ENCODE peak calls at places on chromosomes 3 and 15, in seven cellular contexts. Q is stimulated activated CD8-positive, alpha-beta memory T cell treated with anti-CD3 and anti-CD28 coated beads, Interleukin-4, amount 100 ng/mL, for 24 hours; G is stomach; O is ELR; F is KG1; W is T-helper 2 cell; U is HT-29. A is an unnamed sample.

GRCh38 chr15:49137861-49138260 is 17.5 kb downstream of the COPS2 start:
- DNase-seq in Q (no peak), G (no peak), O (peak), F (no peak), W (no peak), U (no peak), A (no peak)

GRCh38 chr3:109597438-109597837 is 260.1 kb upstream of the DPPA4 start:
- DNase-seq in Q (no peak), G (no peak), O (no peak), F (no peak), W (no peak), U (no peak), A (no peak)

GRCh38 chr3:127734754-127735473 is 62.2 kb downstream of the ABTB1 start:
- DNase-seq in Q (no peak), G (no peak), O (peak), F (no peak), W (no peak), U (no peak), A (no peak)

GRCh38 chr3:10867384-10867783 is 51.4 kb downstream of the SLC6A11 start:
- DNase-seq in Q (no peak), G (no peak), O (peak), F (no peak), W (no peak), U (peak), A (no peak)

GRCh38 chr3:120113128-120114116 is 19.2 kb upstream of the GSK3B start:
- DNase-seq in Q (no peak), G (peak), O (peak), F (no peak), W (no peak), U (no peak), A (no peak)

GRCh38 chr3:30355622-30356021 is 250.8 kb upstream of the TGFBR2 start:
- DNase-seq in Q (no peak), G (no peak), O (no peak), F (no peak), W (no peak), U (no peak), A (no peak)

GRCh38 chr3:72116226-72116625 is 331.3 kb upstream of the PROK2 start:
- DNase-seq in Q (no peak), G (no peak), O (no peak), F (no peak), W (no peak), U (no peak), A (no peak)

GRCh38 chr3:36701903-36702374 is 62.4 kb downstream of the DCLK3 start:
- DNase-seq in Q (no peak), G (no peak), O (peak), F (no peak), W (no peak), U (no peak), A (no peak)

GRCh38 chr3:129486057-129487035 is 42.1 kb upstream of the RHO start:
- DNase-seq in Q (no peak), G (no peak), O (peak), F (no peak), W (no peak), U (no peak), A (no peak)

GRCh38 chr3:189833266-189833665 is 202.1 kb downstream of the TP63 start:
- DNase-seq in Q (no peak), G (no peak), O (no peak), F (no peak), W (no peak), U (no peak), A (no peak)

GRCh38 chr3:64410226-64410625 is 185.0 kb upstream of the PRICKLE2 start:
- DNase-seq in Q (no peak), G (no peak), O (no peak), F (no peak), W (no peak), U (no peak), A (no peak)

GRCh38 chr15:70042553-70043214 is 55.0 kb downstream of the TLE3 start:
- DNase-seq in Q (no peak), G (no peak), O (no peak), F (no peak), W (no peak), U (no peak), A (no peak)

GRCh38 chr15:70478251-70478990 is 284.9 kb downstream of the UACA start:
- DNase-seq in Q (no peak), G (no peak), O (no peak), F (no peak), W (no peak), U (no peak), A (no peak)

GRCh38 chr15:69592954-69593353 is 140.3 kb downstream of the RPLP1 start:
- DNase-seq in Q (no peak), G (no peak), O (no peak), F (no peak), W (no peak), U (no peak), A (peak)

GRCh38 chr15:30953731-30954378 is 37.6 kb downstream of the MTMR10 start:
- DNase-seq in Q (peak), G (no peak), O (peak), F (no peak), W (no peak), U (peak), A (no peak)

GRCh38 chr3:132268956-132269355 is 48.3 kb upstream of the ACP3 start:
- DNase-seq in Q (no peak), G (no peak), O (peak), F (no peak), W (no peak), U (peak), A (no peak)

GRCh38 chr3:16085884-16086608 is 88.4 kb upstream of the GALNT15 start:
- DNase-seq in Q (no peak), G (no peak), O (no peak), F (no peak), W (no peak), U (no peak), A (no peak)

GRCh38 chr15:92942706-92943105 is 42.6 kb downstream of the CHD2 start:
- DNase-seq in Q (no peak), G (no peak), O (no peak), F (no peak), W (no peak), U (no peak), A (no peak)

GRCh38 chr3:90010341-90010740 is 902.9 kb downstream of the EPHA3 start:
- DNase-seq in Q (no peak), G (no peak), O (no peak), F (no peak), W (no peak), U (no peak), A (no peak)

GRCh38 chr3:169604568-169604967 is 58.9 kb downstream of the MECOM start:
- DNase-seq in Q (no peak), G (no peak), O (peak), F (no peak), W (no peak), U (no peak), A (no peak)

GRCh38 chr3:71450162-71450561 is 133.4 kb downstream of the FOXP1 start:
- DNase-seq in Q (no peak), G (no peak), O (no peak), F (no peak), W (no peak), U (no peak), A (no peak)

GRCh38 chr3:42855547-42856380 is 19.9 kb downstream of the CYP8B1 start:
- DNase-seq in Q (no peak), G (no peak), O (no peak), F (no peak), W (no peak), U (no peak), A (no peak)

GRCh38 chr3:74614133-74614967 is at the start of gene CNTN3:
- DNase-seq in Q (no peak), G (peak), O (no peak), F (no peak), W (no peak), U (no peak), A (no peak)

GRCh38 chr3:193975072-193975535 is 160.8 kb upstream of the HES1 start:
- DNase-seq in Q (no peak), G (peak), O (no peak), F (no peak), W (no peak), U (peak), A (no peak)

GRCh38 chr15:82043726-82044372 is 2.0 kb downstream of the MEX3B start:
- DNase-seq in Q (no peak), G (no peak), O (peak), F (no peak), W (peak), U (no peak), A (no peak)

GRCh38 chr15:40749151-40749630 is 5.9 kb downstream of the RMDN3 start:
- DNase-seq in Q (no peak), G (no peak), O (no peak), F (no peak), W (no peak), U (no peak), A (no peak)

GRCh38 chr15:67832965-67833503 is 6.8 kb downstream of the RNU6-1 start:
- DNase-seq in Q (no peak), G (no peak), O (no peak), F (no peak), W (no peak), U (peak), A (no peak)

GRCh38 chr3:115648559-115648958 is 25.2 kb downstream of the GAP43 start:
- DNase-seq in Q (no peak), G (no peak), O (peak), F (no peak), W (no peak), U (no peak), A (no peak)

GRCh38 chr3:124763644-124764358 is 33.5 kb downstream of the UMPS start:
- DNase-seq in Q (no peak), G (no peak), O (no peak), F (no peak), W (no peak), U (no peak), A (no peak)

A was measured in LNCaP clone FGC.